ENCODE peak calls at places on chromosome 16, in eight cellular contexts. U is AG04450, Q is AG09309, I is neural progenitor cell, D is transverse colon, Y is H7, B is fibroblast of mammary gland, X is A549. L is an unnamed sample.

GRCh38 chr16:71927383-71927782 is 32.1 kb downstream of the IST1 start:
- DNase-seq in B (peak), D (peak), Y (no peak), I (no peak), X (peak), Q (peak), U (peak), L (peak)

GRCh38 chr16:27795992-27796614 is 246.2 kb downstream of the KATNIP start:
- DNase-seq in D (peak), Q (no peak), U (no peak), Y (peak), B (peak), X (peak), I (peak), L (no peak)

GRCh38 chr16:12410842-12411490 is 392.7 kb downstream of the CPPED1 start:
- DNase-seq in B (no peak), Q (no peak), I (no peak), D (no peak), U (no peak), Y (no peak), X (no peak), L (no peak)

GRCh38 chr16:69328854-69329316 is 1.5 kb downstream of the PDF start:
- DNase-seq in Y (peak), U (no peak), X (no peak), I (no peak), D (no peak), B (peak), Q (peak), L (peak)

GRCh38 chr16:83998091-83998490 is 30.0 kb downstream of the NECAB2 start:
- DNase-seq in I (no peak), Q (no peak), Y (no peak), U (no peak), B (no peak), D (no peak), X (no peak), L (no peak)

GRCh38 chr16:79328327-79329162 is 272.0 kb downstream of the MAF start:
- DNase-seq in Y (peak), I (peak), B (no peak), D (no peak), Q (no peak), U (no peak), X (no peak), L (no peak)

GRCh38 chr16:67110136-67110847 is 551 bp downstream of the PHAF1 start:
- DNase-seq in Y (no peak), X (no peak), I (peak), B (no peak), D (no peak), U (no peak), Q (no peak), L (no peak)

GRCh38 chr16:74034862-74035261 is 261.8 kb upstream of the PSMD7 start:
- DNase-seq in Q (no peak), D (peak), B (peak), I (peak), U (no peak), Y (peak), X (peak), L (no peak)

GRCh38 chr16:66605177-66605999 is 884 bp downstream of the CMTM3 start:
- DNase-seq in Q (no peak), I (peak), Y (peak), D (peak), B (peak), X (peak), U (no peak), L (no peak)

GRCh38 chr16:29007865-29008593 is 23.2 kb downstream of the LAT start:
- DNase-seq in D (no peak), I (no peak), X (no peak), U (peak), Y (no peak), B (peak), Q (no peak), L (no peak)

GRCh38 chr16:66703359-66704215 is 7.0 kb upstream of the CMTM4 start:
- DNase-seq in Q (no peak), U (no peak), X (no peak), Y (no peak), D (no peak), I (no peak), B (no peak), L (no peak)

GRCh38 chr16:14486520-14487303 is 143.3 kb downstream of the PARN start:
- DNase-seq in X (peak), Y (no peak), D (peak), I (peak), Q (peak), U (peak), B (peak), L (peak)

GRCh38 chr16:47477680-47478079 is 16.5 kb downstream of the PHKB start:
- DNase-seq in Q (no peak), X (no peak), Y (no peak), U (no peak), D (no peak), I (no peak), B (peak), L (peak)

GRCh38 chr16:58638148-58639036 is 8.8 kb upstream of the CNOT1 start:
- DNase-seq in X (peak), D (peak), U (peak), I (peak), Q (peak), Y (peak), B (peak), L (peak)

GRCh38 chr16:70701998-70702397 is 16.1 kb upstream of the MTSS2 start:
- DNase-seq in Y (no peak), I (no peak), B (no peak), Q (no peak), D (no peak), X (no peak), U (no peak), L (no peak)

GRCh38 chr16:48613061-48613957 is 3.3 kb upstream of the N4BP1 start:
- DNase-seq in I (no peak), Y (no peak), B (no peak), D (peak), Q (no peak), U (peak), X (peak), L (no peak)

DNA sequence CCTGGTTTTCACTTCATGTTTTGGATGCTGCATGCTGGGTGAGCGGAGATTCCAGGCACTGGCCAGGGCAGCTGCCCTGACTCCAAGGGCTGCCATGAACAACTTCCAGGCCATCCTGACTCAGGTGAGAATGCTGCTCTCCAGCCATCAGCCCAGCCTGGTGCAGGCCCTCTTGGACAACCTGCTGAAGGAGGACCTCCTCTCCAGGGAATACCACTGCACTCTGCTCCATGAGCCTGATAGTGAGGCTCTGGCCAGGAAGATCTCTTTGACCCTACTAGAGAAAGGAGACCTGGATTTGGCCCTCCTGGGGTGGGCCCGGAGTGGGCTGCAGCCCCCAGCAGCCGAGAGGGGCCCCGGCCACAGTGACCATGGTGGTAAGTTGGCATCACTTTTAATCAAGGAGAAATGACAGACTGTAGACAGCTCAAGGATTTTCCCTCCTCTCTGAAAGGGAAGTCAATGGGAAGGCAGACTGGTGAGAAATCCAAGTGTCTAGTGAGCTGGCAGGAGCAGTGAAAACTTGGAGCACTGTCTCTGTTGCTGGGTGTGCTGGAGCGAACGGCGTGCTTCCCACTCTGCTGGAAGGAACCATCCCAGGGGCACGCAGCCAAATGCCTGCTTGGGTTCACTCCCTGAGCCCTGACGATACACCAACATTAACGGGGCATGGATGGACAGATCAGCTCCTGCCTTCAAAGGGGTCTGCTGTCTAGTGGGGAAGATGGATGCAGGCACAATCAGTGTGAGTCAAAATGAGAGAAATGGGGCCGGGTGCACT is 10.6 kb upstream of the CIITA start:
- DNase-seq in I (no peak), X (no peak), B (no peak), D (no peak), U (no peak), Q (no peak), Y (no peak), L (no peak)
- H3K4me3 ChIP-seq in I (no peak), X (no peak), B (no peak), D (no peak), U (no peak), Q (no peak), Y (no peak), L (no peak)

GRCh38 chr16:50810241-50810965 is 68.5 kb downstream of the CYLD start:
- DNase-seq in Q (no peak), B (no peak), X (no peak), I (no peak), U (no peak), D (no peak), Y (no peak), L (no peak)
- H3K4me3 ChIP-seq in Q (no peak), B (no peak), X (no peak), I (no peak), U (no peak), D (no peak), Y (no peak), L (no peak)

GRCh38 chr16:88330971-88331890 is 51.5 kb upstream of the ZNF469 start:
- DNase-seq in Q (no peak), I (no peak), Y (no peak), D (no peak), B (no peak), U (no peak), X (no peak), L (no peak)

GRCh38 chr16:88334517-88335149 is 48.1 kb upstream of the ZNF469 start:
- DNase-seq in U (no peak), D (no peak), B (no peak), I (no peak), Q (no peak), Y (no peak), X (peak), L (no peak)

GRCh38 chr16:88331989-88332920 is 50.5 kb upstream of the ZNF469 start:
- DNase-seq in U (peak), B (peak), D (peak), Q (peak), I (no peak), Y (no peak), X (peak), L (peak)

GRCh38 chr16:88335150-88335685 is 47.5 kb upstream of the ZNF469 start:
- DNase-seq in Q (no peak), Y (no peak), U (no peak), B (no peak), X (no peak), D (no peak), I (no peak), L (no peak)

DNA sequence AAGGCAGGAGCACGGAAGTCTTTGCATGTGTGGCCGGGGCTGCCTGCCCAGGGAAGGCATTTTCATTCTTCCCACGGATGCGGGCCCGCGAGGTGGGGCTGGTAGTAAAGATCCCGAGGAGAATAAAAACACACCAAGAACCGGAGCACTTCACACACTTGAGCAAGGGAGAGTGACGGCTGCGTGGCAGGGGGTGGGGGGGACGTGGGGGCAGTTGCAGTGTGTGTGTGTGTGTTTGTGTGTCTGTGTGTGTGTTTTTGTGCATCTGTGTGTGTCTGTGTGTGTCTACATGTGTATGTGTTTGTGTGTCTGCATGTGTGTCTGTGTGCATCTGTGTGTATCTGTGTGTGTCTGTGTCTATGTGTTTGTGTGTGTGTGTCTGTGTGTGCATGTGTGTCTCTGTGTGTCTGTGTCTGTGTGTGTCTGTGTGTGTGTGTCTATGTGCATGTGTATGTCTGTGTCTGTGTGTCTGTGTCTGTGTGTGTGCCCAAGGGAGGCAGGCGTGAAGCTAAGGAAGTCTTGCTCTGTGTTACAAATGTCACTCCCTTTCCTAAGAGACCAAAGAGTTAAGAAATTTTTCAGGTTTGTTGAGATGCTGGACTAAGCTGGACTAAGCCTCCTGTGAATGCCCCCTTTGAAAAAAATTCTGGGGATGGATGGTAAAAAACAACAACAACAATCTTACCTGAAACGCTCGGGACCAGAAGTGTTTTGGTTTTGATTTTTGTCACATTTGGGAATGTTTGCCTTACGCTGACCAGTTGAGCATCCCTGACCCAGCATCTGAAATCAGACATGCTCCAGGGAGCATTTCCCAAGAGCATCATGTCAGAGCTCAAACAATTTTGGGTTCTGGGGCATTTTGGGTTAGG is 48.9 kb upstream of the ZNF469 start:
- DNase-seq in I (no peak), X (peak), B (no peak), Q (no peak), D (no peak), Y (no peak), U (no peak), L (no peak)
- H3K4me3 ChIP-seq in I (no peak), X (peak), B (no peak), Q (peak), D (no peak), Y (no peak), U (no peak), L (peak)

GRCh38 chr16:31200821-31201510 is 1.6 kb downstream of the PYCARD start:
- DNase-seq in I (no peak), U (no peak), D (no peak), Y (no peak), X (peak), B (peak), Q (no peak), L (no peak)
- H3K4me3 ChIP-seq in I (no peak), U (no peak), D (no peak), Y (no peak), X (no peak), B (no peak), Q (no peak), L (no peak)

GRCh38 chr16:963913-964695 is 6.7 kb downstream of the LMF1 start:
- DNase-seq in I (no peak), B (no peak), Y (no peak), U (no peak), Q (no peak), D (peak), X (no peak), L (no peak)
- H3K4me3 ChIP-seq in I (no peak), B (no peak), Y (no peak), U (no peak), Q (peak), D (peak), X (no peak), L (no peak)

DNA sequence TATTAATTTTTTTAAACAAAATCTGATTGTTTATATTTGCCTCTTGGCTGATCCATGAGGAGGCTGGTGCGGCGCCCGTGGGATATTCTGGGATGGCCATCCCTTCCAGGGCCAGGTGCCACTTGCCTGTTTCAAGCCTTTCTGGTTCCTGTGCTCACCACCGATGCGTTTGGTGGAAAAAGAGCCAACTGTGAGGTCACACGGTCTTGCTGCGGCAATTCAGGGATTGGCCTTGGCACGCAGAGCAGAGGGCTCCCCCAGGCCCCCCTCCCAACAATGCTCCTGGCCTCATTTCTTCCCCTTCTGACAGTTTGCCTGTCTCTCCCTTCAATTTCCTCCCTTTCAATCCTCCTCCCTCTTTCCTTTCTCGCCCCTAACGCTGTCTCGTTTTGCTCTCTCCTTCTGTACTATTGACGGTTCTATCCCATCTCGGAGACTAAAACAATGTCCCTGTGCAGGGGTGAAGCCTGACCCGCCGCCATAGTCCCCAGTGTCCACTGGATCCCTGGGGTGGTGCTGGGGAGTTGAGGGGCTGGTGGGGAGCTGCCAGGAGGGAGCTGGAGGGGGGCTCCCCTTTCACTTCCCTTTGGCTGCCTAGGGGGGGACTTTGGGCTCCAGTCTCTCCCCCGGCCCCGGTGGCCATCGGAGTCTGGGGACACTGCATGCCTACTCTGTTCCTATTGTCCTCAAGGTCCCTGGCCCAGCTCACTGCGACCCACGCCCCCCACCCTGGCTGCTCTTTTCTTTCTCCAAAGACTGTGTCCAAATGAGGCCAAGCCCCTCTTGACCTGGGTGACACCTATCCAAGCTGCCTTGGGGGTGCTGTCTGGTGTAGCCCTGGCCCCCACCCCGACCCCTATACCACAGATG is 13.1 kb downstream of the UBALD1 start:
- DNase-seq in Q (no peak), U (no peak), I (no peak), D (no peak), X (no peak), B (no peak), Y (peak), L (no peak)
- H3K4me3 ChIP-seq in Q (no peak), U (no peak), I (no peak), D (no peak), X (no peak), B (no peak), Y (no peak), L (no peak)

DNA sequence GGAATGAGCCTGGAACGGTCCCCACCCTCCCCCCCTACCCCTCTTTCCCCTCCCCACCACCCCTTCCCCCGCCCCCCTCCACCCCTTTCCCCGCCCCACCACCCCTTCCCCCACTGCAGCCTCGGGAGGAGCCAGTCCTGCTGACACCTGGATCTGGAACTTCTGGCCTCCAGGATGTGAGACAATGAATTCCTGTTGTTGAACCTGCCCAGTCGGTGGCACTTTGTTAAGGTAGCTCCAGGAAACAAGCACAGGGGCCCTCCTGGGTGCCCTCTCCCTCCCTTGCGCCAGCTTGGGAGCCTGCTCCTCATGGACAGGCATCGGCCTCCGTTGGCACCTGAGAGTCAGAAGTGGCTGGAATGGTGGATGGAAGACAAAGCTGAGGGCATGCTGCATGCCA is 152.4 kb upstream of the FOXF1 start:
- DNase-seq in X (no peak), Y (no peak), Q (no peak), B (no peak), D (no peak), U (no peak), I (no peak), L (no peak)
- H3K4me3 ChIP-seq in X (no peak), Y (no peak), Q (no peak), B (no peak), D (no peak), U (no peak), I (no peak), L (no peak)

DNA sequence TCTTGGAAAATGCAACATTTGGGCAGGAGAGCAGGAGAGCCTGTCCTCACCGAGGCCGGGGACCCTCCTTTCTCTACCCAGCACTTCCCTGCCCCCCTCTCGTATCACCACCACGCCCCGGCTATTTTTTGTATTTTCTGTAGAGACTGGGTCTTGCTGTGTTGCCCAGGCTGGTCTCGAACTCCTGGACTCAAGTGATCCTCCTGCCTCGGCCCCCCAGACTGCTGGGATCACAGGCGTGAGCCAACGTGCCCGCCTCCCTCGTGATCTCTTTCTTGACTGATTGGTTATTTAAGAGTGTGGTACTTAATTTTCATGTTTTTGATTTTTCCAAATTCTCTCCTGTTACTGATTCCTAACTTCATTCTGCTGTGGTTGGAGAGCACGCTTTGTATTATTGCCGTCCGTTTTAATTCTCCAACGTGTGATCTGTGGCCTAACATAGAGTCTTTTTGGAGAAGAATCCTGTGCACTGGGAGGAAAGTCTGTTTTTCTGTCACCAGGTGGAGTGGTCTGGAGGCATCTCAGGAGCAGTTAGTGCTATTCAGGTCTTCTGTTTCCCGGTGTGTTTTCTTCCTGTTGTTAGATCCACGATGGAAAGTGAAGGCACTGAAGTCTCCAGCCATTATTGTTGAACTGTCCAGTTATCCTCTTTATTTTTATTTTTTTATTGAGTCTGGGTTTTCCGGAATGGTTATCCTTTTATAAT is 40.4 kb downstream of the ZNF778 start:
- DNase-seq in U (no peak), D (no peak), Y (peak), Q (no peak), X (no peak), B (no peak), I (no peak), L (no peak)
- H3K4me3 ChIP-seq in U (peak), D (peak), Y (peak), Q (no peak), X (no peak), B (peak), I (peak), L (peak)